ENCODE peak calls at places on chromosome 7, in eight cellular contexts. L is GM06990; O is MM.1S; C is H54; Q is activated CD4-positive, alpha-beta T cell treated with anti-CD3 and anti-CD28 coated beads for 36 hours; P is B cell; T is GM23338; K is amygdala. H is an unnamed sample.

GRCh38 chr7:144776447-144776846 is 59.4 kb downstream of the TPK1 start:
- DNase-seq in Q (no peak), P (no peak), T (no peak), K (no peak), O (no peak), C (no peak), L (no peak), H (no peak)

GRCh38 chr7:153902857-153903256 is 149.3 kb upstream of the DPP6 start:
- DNase-seq in Q (no peak), L (no peak), T (no peak), P (no peak), K (no peak), C (no peak), O (no peak), H (no peak)

GRCh38 chr7:132743974-132744373 is 167.7 kb upstream of the PLXNA4 start:
- DNase-seq in K (no peak), P (no peak), O (no peak), Q (no peak), L (no peak), C (no peak), T (no peak), H (no peak)

GRCh38 chr7:22201182-22201880 is 155.6 kb downstream of the RAPGEF5 start:
- DNase-seq in T (no peak), C (no peak), Q (no peak), P (no peak), L (no peak), K (no peak), O (no peak), H (no peak)

GRCh38 chr7:66283003-66283920 is 78.1 kb downstream of the TPST1 start:
- DNase-seq in T (no peak), P (no peak), K (no peak), C (peak), O (no peak), Q (no peak), L (no peak), H (no peak)

GRCh38 chr7:140260767-140261486 is 84.1 kb upstream of the KDM7A start:
- DNase-seq in Q (no peak), K (no peak), T (no peak), P (no peak), O (no peak), L (no peak), C (no peak), H (no peak)

GRCh38 chr7:20159226-20159747 is 57.9 kb downstream of the MACC1 start:
- DNase-seq in P (no peak), T (no peak), Q (no peak), L (no peak), C (no peak), O (no peak), K (no peak), H (no peak)

GRCh38 chr7:39583539-39583938 is 17.3 kb downstream of the YAE1 start:
- DNase-seq in O (no peak), L (no peak), C (no peak), T (no peak), K (no peak), Q (no peak), P (no peak), H (no peak)

GRCh38 chr7:155996718-155997059 is 184.4 kb upstream of the SHH start:
- DNase-seq in P (no peak), K (no peak), Q (no peak), L (no peak), O (no peak), C (no peak), T (no peak), H (no peak)

GRCh38 chr7:6392712-6393666 is 54.8 kb downstream of the DAGLB start:
- DNase-seq in K (no peak), T (no peak), O (no peak), P (peak), C (peak), Q (peak), L (no peak), H (no peak)

GRCh38 chr7:29749701-29750321 is 56.5 kb upstream of the WIPF3 start:
- DNase-seq in Q (no peak), T (no peak), K (no peak), O (no peak), P (no peak), C (no peak), L (no peak), H (no peak)

GRCh38 chr7:92708105-92709042 is 118.2 kb upstream of the FAM133B start:
- DNase-seq in Q (no peak), L (peak), T (no peak), P (no peak), O (no peak), C (no peak), K (no peak), H (no peak)

GRCh38 chr7:30888783-30889182 is 22.9 kb upstream of the AQP1 start:
- DNase-seq in K (no peak), C (peak), O (no peak), P (no peak), T (no peak), L (no peak), Q (no peak), H (peak)

GRCh38 chr7:112789453-112789823 is 755 bp downstream of the TMEM168 start:
- DNase-seq in C (no peak), L (no peak), Q (no peak), K (no peak), P (no peak), O (no peak), T (no peak), H (no peak)

GRCh38 chr7:114082934-114083647 is 164.3 kb upstream of the PPP1R3A start:
- DNase-seq in C (no peak), O (no peak), P (peak), Q (peak), K (no peak), L (no peak), T (peak), H (no peak)

H was measured in NCI-H1694 treated with DMSO at 0.1 percent for 48 hours.